ENCODE peak calls at places on chromosomes 2 and 18, in six cellular contexts. L, W, Q, D, X and H are unnamed samples.

GRCh38 chr2:229445013-229445412 is 173.9 kb upstream of the PID1 start:
- DNase-seq in L (peak), W (peak), Q (peak), D (no peak), X (peak), H (no peak)

GRCh38 chr18:9860682-9861081 is 25.1 kb upstream of the TXNDC2 start:
- DNase-seq in L (no peak), W (no peak), Q (no peak), D (no peak), X (no peak), H (no peak)

GRCh38 chr2:97871096-97871780 is 124.5 kb downstream of the TMEM131 start:
- DNase-seq in L (peak), W (peak), Q (peak), D (no peak), X (peak), H (no peak)

GRCh38 chr2:86253424-86253823 is 54.2 kb downstream of the MRPL35 start:
- DNase-seq in L (no peak), W (no peak), Q (no peak), D (no peak), X (no peak), H (no peak)

GRCh38 chr2:217279571-217279970 is 419.7 kb upstream of the TNP1 start:
- DNase-seq in L (no peak), W (peak), Q (peak), D (no peak), X (peak), H (no peak)

GRCh38 chr2:133765693-133766092 is 197.4 kb upstream of the NCKAP5 start:
- DNase-seq in L (no peak), W (no peak), Q (no peak), D (no peak), X (no peak), H (no peak)

GRCh38 chr2:88690591-88691338 is 708 bp upstream of the RPIA start:
- DNase-seq in L (peak), W (peak), Q (peak), D (peak), X (no peak), H (no peak)

GRCh38 chr2:70085711-70086277 is 1.5 kb upstream of the PCBP1 start:
- DNase-seq in L (no peak), W (no peak), Q (peak), D (peak), X (peak), H (no peak)

GRCh38 chr2:189008555-189009312 is 34.6 kb downstream of the COL3A1 start:
- DNase-seq in L (no peak), W (no peak), Q (no peak), D (no peak), X (no peak), H (no peak)

GRCh38 chr2:12192762-12193161 is 446.3 kb downstream of the LPIN1 start:
- DNase-seq in L (no peak), W (no peak), Q (no peak), D (no peak), X (no peak), H (no peak)

GRCh38 chr2:224017976-224018375 is 21.1 kb downstream of the SERPINE2 start:
- DNase-seq in L (no peak), W (no peak), Q (peak), D (no peak), X (no peak), H (no peak)

GRCh38 chr2:129904532-129905446 is 74.7 kb upstream of the RAB6C start:
- DNase-seq in L (no peak), W (no peak), Q (no peak), D (no peak), X (no peak), H (no peak)

GRCh38 chr2:117674172-117674571 is 140.3 kb upstream of the DDX18 start:
- DNase-seq in L (no peak), W (no peak), Q (no peak), D (no peak), X (no peak), H (no peak)

GRCh38 chr2:172564376-172564775 is 8.5 kb downstream of the PDK1 start:
- DNase-seq in L (no peak), W (no peak), Q (peak), D (no peak), X (no peak), H (no peak)

GRCh38 chr2:144354953-144355352 is 165.0 kb downstream of the ZEB2 start:
- DNase-seq in L (no peak), W (peak), Q (peak), D (no peak), X (no peak), H (no peak)

GRCh38 chr18:76255070-76255683 is 239.9 kb downstream of the ZNF516 start:
- DNase-seq in L (no peak), W (no peak), Q (no peak), D (no peak), X (no peak), H (no peak)

GRCh38 chr2:119157850-119158511 is 570 bp downstream of the C1QL2 start:
- DNase-seq in L (no peak), W (no peak), Q (no peak), D (no peak), X (no peak), H (peak)

GRCh38 chr18:22171263-22171838 is 2.0 kb downstream of the GATA6 start:
- DNase-seq in L (no peak), W (no peak), Q (peak), D (no peak), X (no peak), H (peak)

GRCh38 chr2:240234503-240234951 is 94.1 kb upstream of the OTOS start:
- DNase-seq in L (no peak), W (peak), Q (no peak), D (no peak), X (peak), H (no peak)

GRCh38 chr2:25912851-25913695 is 34.8 kb upstream of the ASXL2 start:
- DNase-seq in L (no peak), W (peak), Q (peak), D (no peak), X (peak), H (peak)

GRCh38 chr2:220437938-220438337 is 810.5 kb downstream of the SLC4A3 start:
- DNase-seq in L (no peak), W (peak), Q (no peak), D (no peak), X (no peak), H (no peak)

GRCh38 chr2:196980498-196980897 is 54.0 kb upstream of the PGAP1 start:
- DNase-seq in L (no peak), W (no peak), Q (no peak), D (no peak), X (no peak), H (no peak)

GRCh38 chr2:112869258-112869842 is 32.8 kb upstream of the IL1B start:
- DNase-seq in L (peak), W (peak), Q (peak), D (no peak), X (peak), H (no peak)

GRCh38 chr2:230898661-230899091 is 26.4 kb downstream of the GPR55 start:
- DNase-seq in L (no peak), W (no peak), Q (no peak), D (no peak), X (no peak), H (no peak)

GRCh38 chr2:160876765-160877164 is 283.5 kb upstream of the TANK start:
- DNase-seq in L (no peak), W (peak), Q (peak), D (no peak), X (no peak), H (no peak)

GRCh38 chr2:72211777-72212515 is 64.3 kb upstream of the CYP26B1 start:
- DNase-seq in L (no peak), W (peak), Q (peak), D (no peak), X (peak), H (no peak)

GRCh38 chr2:224646242-224646846 is 61.2 kb upstream of the CUL3 start:
- DNase-seq in L (no peak), W (peak), Q (peak), D (peak), X (no peak), H (peak)

GRCh38 chr2:21103274-21103891 is 20.4 kb upstream of the TDRD15 start:
- DNase-seq in L (no peak), W (no peak), Q (no peak), D (peak), X (no peak), H (no peak)

GRCh38 chr2:188897096-188897495 is 77.1 kb upstream of the COL3A1 start:
- DNase-seq in L (no peak), W (peak), Q (peak), D (no peak), X (peak), H (no peak)

GRCh38 chr2:138572318-138572717 is 70.7 kb downstream of the SPOPL start:
- DNase-seq in L (no peak), W (no peak), Q (peak), D (no peak), X (no peak), H (no peak)

GRCh38 chr2:85584354-85584856 is at the start of gene VAMP5:
- DNase-seq in L (no peak), W (no peak), Q (peak), D (no peak), X (peak), H (peak)

GRCh38 chr2:108917078-108917440 is 72.0 kb downstream of the EDAR start:
- DNase-seq in L (no peak), W (peak), Q (peak), D (no peak), X (no peak), H (no peak)

GRCh38 chr2:203440671-203441070 is 94.4 kb downstream of the RAPH1 start:
- DNase-seq in L (no peak), W (no peak), Q (no peak), D (no peak), X (no peak), H (no peak)

GRCh38 chr2:39724828-39725144 is 54.3 kb downstream of the THUMPD2 start:
- DNase-seq in L (no peak), W (no peak), Q (no peak), D (no peak), X (no peak), H (no peak)

GRCh38 chr2:43372386-43373081 is 146.1 kb upstream of the ZFP36L2 start:
- DNase-seq in L (no peak), W (no peak), Q (no peak), D (no peak), X (no peak), H (no peak)

GRCh38 chr2:205614965-205615364 is 67.3 kb upstream of the NRP2 start:
- DNase-seq in L (no peak), W (no peak), Q (no peak), D (no peak), X (no peak), H (no peak)

GRCh38 chr2:181971032-181971431 is 14.6 kb upstream of the PPP1R1C start:
- DNase-seq in L (no peak), W (no peak), Q (no peak), D (no peak), X (no peak), H (no peak)
- H2AFZ ChIP-seq in L (no peak), W (peak), Q (no peak), D (no peak), X (no peak), H (no peak)

DNA sequence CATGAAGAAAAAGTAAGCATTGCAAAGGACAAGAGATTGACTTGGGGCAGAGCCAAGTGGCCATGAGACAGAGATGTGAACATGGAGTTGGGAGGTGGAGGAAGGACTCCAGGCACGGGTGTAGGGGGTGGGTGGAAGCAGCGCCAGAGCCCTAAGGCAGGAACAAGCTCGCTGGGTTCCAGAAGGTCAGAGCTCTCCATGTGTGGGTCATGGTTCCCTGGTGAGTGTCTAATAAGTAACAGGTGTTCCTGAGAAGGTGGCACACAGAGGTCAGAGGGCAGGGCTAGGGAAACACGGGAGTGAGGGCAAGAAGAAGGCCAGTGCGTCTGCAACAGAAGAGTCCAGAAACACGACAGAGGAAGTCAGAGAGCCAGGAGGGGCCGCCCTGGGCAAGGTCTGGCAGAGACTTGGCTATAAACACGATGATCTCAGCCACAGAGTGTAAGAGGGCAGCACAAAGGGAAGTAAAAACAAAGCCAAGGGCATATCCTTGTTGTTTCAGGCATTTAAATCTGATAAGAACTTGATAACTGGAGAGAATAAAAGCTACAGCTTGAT is 260.8 kb downstream of the TGIF1 start:
- DNase-seq in L (peak), W (no peak), Q (peak), D (no peak), X (peak), H (no peak)
- H2AFZ ChIP-seq in L (peak), W (peak), Q (no peak), D (no peak), X (no peak), H (no peak)

GRCh38 chr2:101253013-101253712 is 477 bp downstream of the CNOT11 start:
- DNase-seq in L (peak), W (peak), Q (peak), D (peak), X (peak), H (peak)
- H2AFZ ChIP-seq in L (peak), W (peak), Q (peak), D (peak), X (peak), H (peak)

GRCh38 chr2:37376421-37377186 is 32.2 kb downstream of the QPCT start:
- DNase-seq in L (peak), W (peak), Q (peak), D (peak), X (no peak), H (no peak)
- H2AFZ ChIP-seq in L (no peak), W (peak), Q (peak), D (no peak), X (peak), H (peak)

GRCh38 chr2:153474407-153474806 is 4.2 kb downstream of the RPRM start:
- DNase-seq in L (no peak), W (no peak), Q (no peak), D (no peak), X (no peak), H (no peak)
- H2AFZ ChIP-seq in L (no peak), W (no peak), Q (no peak), D (no peak), X (no peak), H (no peak)

GRCh38 chr18:46754661-46755292 is 2.1 kb downstream of the ST8SIA5 start:
- DNase-seq in L (peak), W (no peak), Q (no peak), D (no peak), X (no peak), H (peak)
- H2AFZ ChIP-seq in L (no peak), W (no peak), Q (no peak), D (peak), X (no peak), H (no peak)

DNA sequence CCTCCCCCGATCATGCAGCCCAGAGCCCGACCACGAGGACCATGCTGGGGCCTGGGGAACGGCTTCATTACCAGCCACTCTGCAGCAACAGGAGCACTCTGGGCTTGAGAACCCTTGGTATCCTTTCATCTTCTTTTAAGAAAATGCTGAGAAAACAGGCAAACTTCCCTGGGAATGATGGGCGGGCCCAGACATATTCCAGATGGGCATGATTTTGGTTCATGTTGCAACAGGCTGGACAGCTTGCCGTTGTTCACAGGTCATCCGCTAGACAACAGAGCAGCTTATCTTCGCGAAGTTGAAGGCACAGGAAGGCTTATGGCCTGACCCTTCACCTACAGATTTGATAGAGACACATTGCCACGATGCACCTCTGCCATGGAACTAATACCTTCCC is 121.0 kb downstream of the KLHL29 start:
- DNase-seq in L (no peak), W (peak), Q (peak), D (no peak), X (no peak), H (no peak)
- H2AFZ ChIP-seq in L (no peak), W (no peak), Q (no peak), D (no peak), X (no peak), H (no peak)

GRCh38 chr2:150487537-150488429 is at the start of gene RND3:
- DNase-seq in L (peak), W (peak), Q (peak), D (peak), X (peak), H (peak)
- H2AFZ ChIP-seq in L (no peak), W (peak), Q (no peak), D (peak), X (no peak), H (peak)

GRCh38 chr2:1690056-1690775 is 54.1 kb downstream of the PXDN start:
- DNase-seq in L (peak), W (no peak), Q (no peak), D (no peak), X (peak), H (no peak)
- H2AFZ ChIP-seq in L (no peak), W (no peak), Q (no peak), D (no peak), X (no peak), H (no peak)